ENCODE peak calls at places on chromosomes 16 and 17, in seven cellular contexts. One of them, this sample, is unnamed.

GRCh38 chr17:29042679-29043538 is at the start of gene PIPOX:
- DNase-seq in SHP77: peak; percentile 85
- DNase-seq in HEK293T: peak; percentile 54
- DNase-seq in AG08395: no peak
- DNase-seq in posterior cingulate gyrus: peak; percentile 88
- DNase-seq in ELR: peak; percentile 11
- DNase-seq in HT1080: peak; percentile 17
- DNase-seq in this sample: no peak

GRCh38 chr16:88995194-88995593 is 18.2 kb upstream of the CBFA2T3 start:
- DNase-seq in SHP77: no peak
- DNase-seq in HEK293T: no peak
- DNase-seq in AG08395: no peak
- DNase-seq in posterior cingulate gyrus: no peak
- DNase-seq in ELR: no peak
- DNase-seq in HT1080: no peak
- DNase-seq in this sample: no peak

GRCh38 chr16:69798466-69798865 is 36.3 kb downstream of the WWP2 start:
- DNase-seq in SHP77: no peak
- DNase-seq in HEK293T: no peak
- DNase-seq in AG08395: no peak
- DNase-seq in posterior cingulate gyrus: no peak
- DNase-seq in ELR: peak; percentile 8
- DNase-seq in HT1080: no peak
- DNase-seq in this sample: no peak

GRCh38 chr16:79651363-79651762 is 50.8 kb upstream of the MAF start:
- DNase-seq in SHP77: no peak
- DNase-seq in HEK293T: no peak
- DNase-seq in AG08395: peak; percentile 57
- DNase-seq in posterior cingulate gyrus: peak; percentile 86
- DNase-seq in ELR: no peak
- DNase-seq in HT1080: peak; percentile 88
- DNase-seq in this sample: no peak

GRCh38 chr16:3444032-3444388 is 530 bp downstream of the NAA60 start:
- DNase-seq in SHP77: peak; percentile 43
- DNase-seq in HEK293T: no peak
- DNase-seq in AG08395: peak; percentile 73
- DNase-seq in posterior cingulate gyrus: no peak
- DNase-seq in ELR: peak; percentile 76
- DNase-seq in HT1080: peak; percentile 75
- DNase-seq in this sample: peak; percentile 92

GRCh38 chr17:76701471-76701967 is 9.2 kb downstream of the MXRA7 start:
- DNase-seq in SHP77: no peak
- DNase-seq in HEK293T: no peak
- DNase-seq in AG08395: no peak
- DNase-seq in posterior cingulate gyrus: no peak
- DNase-seq in ELR: no peak
- DNase-seq in HT1080: no peak
- DNase-seq in this sample: no peak

GRCh38 chr17:82319619-82320062 is 2.2 kb upstream of the CD7 start:
- DNase-seq in SHP77: no peak
- DNase-seq in HEK293T: no peak
- DNase-seq in AG08395: no peak
- DNase-seq in posterior cingulate gyrus: no peak
- DNase-seq in ELR: no peak
- DNase-seq in HT1080: no peak
- DNase-seq in this sample: no peak

GRCh38 chr16:72856797-72857196 is 191.1 kb downstream of the ZFHX3 start:
- DNase-seq in SHP77: peak; percentile 30
- DNase-seq in HEK293T: peak; percentile 40
- DNase-seq in AG08395: no peak
- DNase-seq in posterior cingulate gyrus: no peak
- DNase-seq in ELR: peak; percentile 43
- DNase-seq in HT1080: no peak
- DNase-seq in this sample: peak; percentile 10

GRCh38 chr16:2194852-2195315 is 1.5 kb downstream of the CASKIN1 start:
- DNase-seq in SHP77: peak; percentile 80
- DNase-seq in HEK293T: peak; percentile 55
- DNase-seq in AG08395: peak; percentile 31
- DNase-seq in posterior cingulate gyrus: no peak
- DNase-seq in ELR: peak; percentile 60
- DNase-seq in HT1080: peak; percentile 67
- DNase-seq in this sample: peak; percentile 70

GRCh38 chr17:61720016-61720795 is 129.2 kb upstream of the NACA2 start:
- DNase-seq in SHP77: no peak
- DNase-seq in HEK293T: no peak
- DNase-seq in AG08395: no peak
- DNase-seq in posterior cingulate gyrus: no peak
- DNase-seq in ELR: peak; percentile 53
- DNase-seq in HT1080: no peak
- DNase-seq in this sample: peak; percentile 36

GRCh38 chr16:3356118-3356517 is 429 bp downstream of the OR2C1 start:
- DNase-seq in SHP77: no peak
- DNase-seq in HEK293T: no peak
- DNase-seq in AG08395: no peak
- DNase-seq in posterior cingulate gyrus: no peak
- DNase-seq in ELR: no peak
- DNase-seq in HT1080: peak; percentile 11
- DNase-seq in this sample: no peak

GRCh38 chr17:75404223-75404738 is 1.2 kb downstream of the GRB2 start:
- DNase-seq in SHP77: peak; percentile 78
- DNase-seq in HEK293T: peak; percentile 72
- DNase-seq in AG08395: peak; percentile 76
- DNase-seq in posterior cingulate gyrus: peak; percentile 88
- DNase-seq in ELR: peak; percentile 93
- DNase-seq in HT1080: peak; percentile 66
- DNase-seq in this sample: peak; percentile 87

GRCh38 chr16:4212934-4213296 is 29.0 kb downstream of the SRL start:
- DNase-seq in SHP77: no peak
- DNase-seq in HEK293T: no peak
- DNase-seq in AG08395: peak; percentile 63
- DNase-seq in posterior cingulate gyrus: no peak
- DNase-seq in ELR: peak; percentile 62
- DNase-seq in HT1080: peak; percentile 41
- DNase-seq in this sample: no peak